ENCODE peak calls at places on chromosome 17, in ten cellular contexts. A is lung; J is GOT3; X is CD8-positive, alpha-beta T cell; S is effector CD4-positive, alpha-beta T cell; M is EL; R is ovary; P is colonic mucosa; Z is HuH-7; H is occipital lobe. G is an unnamed sample.

GRCh38 chr17:74947041-74947754 is 11.5 kb downstream of the OTOP3 start:
- DNase-seq in H (no peak), A (no peak), P (no peak), S (no peak), M (no peak), R (no peak), J (no peak), X (no peak), Z (no peak), G (no peak)

GRCh38 chr17:34387566-34387965 is 24.5 kb upstream of the CCL1 start:
- DNase-seq in J (no peak), R (no peak), Z (no peak), M (no peak), A (no peak), H (no peak), P (no peak), S (no peak), X (no peak), G (no peak)

GRCh38 chr17:79670537-79671386 is 59.9 kb upstream of the RBFOX3 start:
- DNase-seq in A (no peak), P (no peak), S (no peak), R (no peak), X (no peak), M (no peak), Z (no peak), J (no peak), H (no peak), G (no peak)

GRCh38 chr17:2551493-2551892 is 39.8 kb upstream of the METTL16 start:
- DNase-seq in M (no peak), J (no peak), P (no peak), Z (no peak), S (no peak), X (no peak), R (no peak), H (no peak), A (no peak), G (no peak)

GRCh38 chr17:48997103-48997826 is at the start of gene IGF2BP1:
- DNase-seq in R (no peak), P (no peak), J (no peak), S (no peak), M (peak; percentile 71), X (no peak), Z (peak; percentile 87), H (no peak), A (no peak), G (no peak)

GRCh38 chr17:45227631-45228120 is 6.0 kb downstream of the FMNL1 start:
- DNase-seq in P (no peak), A (no peak), S (no peak), H (no peak), X (peak; percentile 37), R (no peak), M (no peak), J (no peak), Z (no peak), G (no peak)

GRCh38 chr17:76085731-76086366 is 6.9 kb downstream of the ZACN start:
- DNase-seq in J (no peak), R (no peak), S (no peak), M (no peak), Z (no peak), A (no peak), H (no peak), X (no peak), P (no peak), G (no peak)

GRCh38 chr17:66018786-66019185 is 173.1 kb downstream of the CEP112 start:
- DNase-seq in A (no peak), R (no peak), J (no peak), H (no peak), P (no peak), Z (no peak), M (no peak), S (no peak), X (no peak), G (no peak)

GRCh38 chr17:64095144-64095882 is 34.6 kb downstream of the ERN1 start:
- DNase-seq in A (peak; percentile 41), Z (no peak), J (no peak), H (no peak), X (no peak), M (no peak), S (no peak), P (peak; percentile 47), R (no peak), G (peak; percentile 43)

GRCh38 chr17:45087496-45087975 is 26.4 kb downstream of the NMT1 start:
- DNase-seq in R (no peak), M (no peak), S (no peak), X (no peak), P (no peak), A (no peak), J (no peak), Z (no peak), H (no peak), G (no peak)

GRCh38 chr17:79997004-79997673 is 38.5 kb downstream of the TBC1D16 start:
- DNase-seq in M (no peak), X (peak; percentile 70), R (no peak), H (no peak), A (peak; percentile 48), J (no peak), Z (no peak), P (no peak), S (peak; percentile 64), G (no peak)

GRCh38 chr17:3890082-3890892 is 2.6 kb downstream of the CAMKK1 start:
- DNase-seq in P (peak; percentile 72), J (peak; percentile 61), S (no peak), X (no peak), H (peak; percentile 56), A (peak; percentile 60), M (peak; percentile 95), R (peak; percentile 79), Z (no peak), G (peak; percentile 67)

GRCh38 chr17:57107498-57108101 is 22.6 kb downstream of the AKAP1 start:
- DNase-seq in J (no peak), H (no peak), Z (no peak), M (peak; percentile 64), A (peak; percentile 54), R (no peak), P (peak; percentile 80), X (no peak), S (no peak), G (no peak)

GRCh38 chr17:19724501-19725420 is 8.4 kb upstream of the SLC47A2 start:
- DNase-seq in H (no peak), X (peak; percentile 34), Z (no peak), S (no peak), M (peak; percentile 38), P (peak; percentile 76), J (no peak), A (peak; percentile 47), R (no peak), G (peak; percentile 60)

GRCh38 chr17:17587614-17588336 is 3.7 kb downstream of the PEMT start:
- DNase-seq in A (no peak), M (no peak), P (no peak), S (no peak), X (no peak), J (no peak), H (no peak), Z (no peak), R (no peak), G (no peak)

GRCh38 chr17:55770220-55770870 is 19.5 kb downstream of the PCTP start:
- DNase-seq in A (no peak), Z (peak; percentile 39), M (peak; percentile 64), H (no peak), P (no peak), S (no peak), J (no peak), X (no peak), R (no peak), G (no peak)

GRCh38 chr17:39665642-39666221 is 583 bp downstream of the TCAP start:
- DNase-seq in J (no peak), P (no peak), R (no peak), S (no peak), X (no peak), H (no peak), A (no peak), M (no peak), Z (no peak), G (no peak)

GRCh38 chr17:15263206-15263579 is 1.9 kb downstream of the PMP22 start:
- DNase-seq in P (peak; percentile 72), Z (peak; percentile 28), M (peak; percentile 85), J (peak; percentile 43), X (no peak), A (peak; percentile 78), S (no peak), H (peak; percentile 58), R (peak; percentile 79), G (peak; percentile 46)

GRCh38 chr17:64599187-64599676 is 62.9 kb downstream of the SMURF2 start:
- DNase-seq in J (no peak), R (no peak), X (peak; percentile 62), H (no peak), M (no peak), Z (no peak), A (peak; percentile 33), S (peak; percentile 33), P (no peak), G (no peak)

GRCh38 chr17:2398655-2399571 is 1.9 kb downstream of the MNT start:
- DNase-seq in A (peak; percentile 66), R (peak; percentile 78), P (peak; percentile 69), J (no peak), H (no peak), Z (no peak), X (peak; percentile 69), S (peak; percentile 54), M (peak; percentile 76), G (peak; percentile 63)

GRCh38 chr17:9308069-9308468 is 267.6 kb downstream of the STX8 start:
- DNase-seq in X (no peak), M (no peak), A (no peak), R (no peak), P (no peak), Z (no peak), J (no peak), H (no peak), S (no peak), G (no peak)

GRCh38 chr17:76179496-76180467 is 38.7 kb upstream of the FOXJ1 start:
- DNase-seq in A (no peak), R (no peak), X (peak; percentile 42), J (no peak), M (peak; percentile 30), P (no peak), H (no peak), S (peak; percentile 16), Z (no peak), G (no peak)

G was measured in body of pancreas.